ENCODE peak calls at places on chromosomes 4 and X, in five cellular contexts. One of them, this sample, is unnamed.
A peak's percentile ranks its signal among the peaks of the same experiment; 100 is the strongest.

GRCh38 chrX:131854586-131854985 is 168.5 kb upstream of the STK26 start:
- DNase-seq in A549: no peak
- DNase-seq in H1: no peak
- DNase-seq in HepG2: no peak
- DNase-seq in K562: peak; percentile 16
- DNase-seq in this sample: peak; percentile 20

GRCh38 chr4:31088600-31089230 is 368.5 kb downstream of the PCDH7 start:
- DNase-seq in A549: no peak
- DNase-seq in H1: no peak
- DNase-seq in HepG2: no peak
- DNase-seq in K562: peak; percentile 0
- DNase-seq in this sample: peak; percentile 85

GRCh38 chr4:56733352-56733751 is 52.3 kb upstream of the HOPX start:
- DNase-seq in A549: no peak
- DNase-seq in H1: no peak
- DNase-seq in HepG2: no peak
- DNase-seq in K562: no peak
- DNase-seq in this sample: no peak

GRCh38 chrX:91434351-91435168 is at the start of gene PABPC5:
- DNase-seq in A549: no peak
- DNase-seq in H1: peak; percentile 38
- DNase-seq in HepG2: no peak
- DNase-seq in K562: no peak
- DNase-seq in this sample: peak; percentile 9

GRCh38 chrX:11770320-11770719 is 12.3 kb downstream of the MSL3 start:
- DNase-seq in A549: peak; percentile 49
- DNase-seq in H1: no peak
- DNase-seq in HepG2: peak; percentile 23
- DNase-seq in K562: peak; percentile 70
- DNase-seq in this sample: peak; percentile 51

GRCh38 chr4:143386812-143387211 is 50.1 kb downstream of the GAB1 start:
- DNase-seq in A549: no peak
- DNase-seq in H1: no peak
- DNase-seq in HepG2: peak; percentile 40
- DNase-seq in K562: no peak
- DNase-seq in this sample: no peak

GRCh38 chrX:3244955-3245354 is 101.5 kb downstream of the MXRA5 start:
- DNase-seq in A549: no peak
- DNase-seq in H1: no peak
- DNase-seq in HepG2: no peak
- DNase-seq in K562: no peak
- DNase-seq in this sample: peak; percentile 8

GRCh38 chr4:133151301-133151680 is 2.2 kb downstream of the PCDH10 start:
- DNase-seq in A549: no peak
- DNase-seq in H1: no peak
- DNase-seq in HepG2: no peak
- DNase-seq in K562: no peak
- DNase-seq in this sample: peak; percentile 59

GRCh38 chr4:119493419-119493818 is 135.2 kb downstream of the PDE5A start:
- DNase-seq in A549: no peak
- DNase-seq in H1: no peak
- DNase-seq in HepG2: no peak
- DNase-seq in K562: no peak
- DNase-seq in this sample: no peak

GRCh38 chr4:157779084-157779483 is 393.7 kb downstream of the GASK1B start:
- DNase-seq in A549: no peak
- DNase-seq in H1: no peak
- DNase-seq in HepG2: no peak
- DNase-seq in K562: no peak
- DNase-seq in this sample: no peak

GRCh38 chr4:114658179-114658578 is 59.6 kb downstream of the UGT8 start:
- DNase-seq in A549: no peak
- DNase-seq in H1: no peak
- DNase-seq in HepG2: no peak
- DNase-seq in K562: no peak
- DNase-seq in this sample: no peak

GRCh38 chrX:52988985-52989917 is 30.9 kb upstream of the FAM156A start:
- DNase-seq in A549: no peak
- DNase-seq in H1: no peak
- DNase-seq in HepG2: no peak
- DNase-seq in K562: no peak
- DNase-seq in this sample: no peak

GRCh38 chrX:11944486-11944885 is 186.4 kb downstream of the MSL3 start:
- DNase-seq in A549: peak; percentile 11
- DNase-seq in H1: peak; percentile 33
- DNase-seq in HepG2: no peak
- DNase-seq in K562: peak; percentile 7
- DNase-seq in this sample: peak; percentile 15

GRCh38 chrX:2894885-2895292 is 34.2 kb downstream of the ARSD start:
- DNase-seq in A549: no peak
- DNase-seq in H1: no peak
- DNase-seq in HepG2: peak; percentile 37
- DNase-seq in K562: peak; percentile 29
- DNase-seq in this sample: no peak

GRCh38 chr4:125283702-125284279 is 31.0 kb upstream of the FAT4 start:
- DNase-seq in A549: no peak
- DNase-seq in H1: no peak
- DNase-seq in HepG2: peak; percentile 4
- DNase-seq in K562: peak; percentile 30
- DNase-seq in this sample: peak; percentile 54

GRCh38 chrX:119605398-119605738 is 856 bp downstream of the NKRF start:
- DNase-seq in A549: peak; percentile 28
- DNase-seq in H1: no peak
- DNase-seq in HepG2: peak; percentile 3
- DNase-seq in K562: peak; percentile 28
- DNase-seq in this sample: peak; percentile 1

GRCh38 chr4:6546681-6547447 is 28.1 kb upstream of the MAN2B2 start:
- DNase-seq in A549: peak; percentile 20
- DNase-seq in H1: peak; percentile 39
- DNase-seq in HepG2: peak; percentile 59
- DNase-seq in K562: peak; percentile 84
- DNase-seq in this sample: peak; percentile 44

GRCh38 chr4:101367201-101367600 is 19.9 kb upstream of the PPP3CA start:
- DNase-seq in A549: no peak
- DNase-seq in H1: no peak
- DNase-seq in HepG2: no peak
- DNase-seq in K562: no peak
- DNase-seq in this sample: no peak

GRCh38 chr4:13706716-13707115 is 79.2 kb upstream of the BOD1L1 start:
- DNase-seq in A549: no peak
- DNase-seq in H1: no peak
- DNase-seq in HepG2: no peak
- DNase-seq in K562: no peak
- DNase-seq in this sample: no peak

GRCh38 chrX:38293741-38294140 is 33.6 kb downstream of the RPGR start:
- DNase-seq in A549: no peak
- DNase-seq in H1: no peak
- DNase-seq in HepG2: no peak
- DNase-seq in K562: no peak
- DNase-seq in this sample: no peak

GRCh38 chrX:136907626-136908025 is 27.1 kb upstream of the RBMX start:
- DNase-seq in A549: no peak
- DNase-seq in H1: no peak
- DNase-seq in HepG2: no peak
- DNase-seq in K562: no peak
- DNase-seq in this sample: no peak

GRCh38 chr4:145937990-145938611 is 522 bp downstream of the ZNF827 start:
- DNase-seq in A549: no peak
- DNase-seq in H1: no peak
- DNase-seq in HepG2: no peak
- DNase-seq in K562: no peak
- DNase-seq in this sample: peak; percentile 51

GRCh38 chr4:120071192-120071795 is 4.6 kb upstream of the MAD2L1 start:
- DNase-seq in A549: peak; percentile 11
- DNase-seq in H1: no peak
- DNase-seq in HepG2: peak; percentile 43
- DNase-seq in K562: peak; percentile 79
- DNase-seq in this sample: peak; percentile 72

GRCh38 chr4:73133784-73134183 is 64.3 kb upstream of the COX18 start:
- DNase-seq in A549: no peak
- DNase-seq in H1: no peak
- DNase-seq in HepG2: no peak
- DNase-seq in K562: no peak
- DNase-seq in this sample: no peak

GRCh38 chr4:55336138-55337034 is 9.7 kb upstream of the SRD5A3 start:
- DNase-seq in A549: no peak
- DNase-seq in H1: no peak
- DNase-seq in HepG2: no peak
- DNase-seq in K562: peak; percentile 42
- DNase-seq in this sample: no peak

GRCh38 chr4:161926033-161926828 is 237.6 kb downstream of the FSTL5 start:
- DNase-seq in A549: no peak
- DNase-seq in H1: no peak
- DNase-seq in HepG2: no peak
- DNase-seq in K562: no peak
- DNase-seq in this sample: no peak

GRCh38 chr4:78379991-78380739 is 171.4 kb upstream of the ANXA3 start:
- DNase-seq in A549: no peak
- DNase-seq in H1: no peak
- DNase-seq in HepG2: no peak
- DNase-seq in K562: no peak
- DNase-seq in this sample: no peak

GRCh38 chrX:132068405-132068804 is 45.3 kb downstream of the STK26 start:
- DNase-seq in A549: no peak
- DNase-seq in H1: no peak
- DNase-seq in HepG2: no peak
- DNase-seq in K562: no peak
- DNase-seq in this sample: no peak

DNA sequence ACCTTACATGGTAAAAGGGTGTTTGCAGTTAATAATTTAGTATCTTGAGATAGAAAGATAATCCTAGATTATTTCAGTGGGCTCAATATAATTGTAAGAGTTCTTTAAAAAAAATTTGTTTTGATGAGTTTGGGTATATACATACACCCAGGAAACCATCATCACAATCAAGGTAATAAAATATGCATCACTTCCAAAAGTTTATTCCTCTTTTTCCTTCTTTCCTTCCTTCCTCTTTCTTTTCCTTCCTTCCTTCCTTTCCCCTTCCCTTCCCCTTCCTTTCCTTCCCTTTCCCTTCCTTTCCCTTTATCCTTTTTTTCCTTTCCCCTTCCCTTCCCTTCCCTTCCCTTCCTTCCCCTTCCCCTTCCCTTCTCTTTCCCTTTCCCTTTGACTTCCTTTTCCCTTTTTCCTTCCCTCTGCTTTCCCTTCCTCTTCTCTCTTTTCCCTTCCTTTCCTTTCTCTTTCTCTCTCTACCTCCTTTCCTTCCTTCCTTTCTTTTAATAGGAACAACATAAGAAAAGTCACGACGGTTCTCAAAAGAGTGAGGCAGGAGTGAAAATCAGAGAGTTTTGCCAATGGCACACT is 2050.1 kb upstream of the AGA start:
- DNase-seq in A549: no peak
- DNase-seq in H1: no peak
- DNase-seq in HepG2: no peak
- DNase-seq in K562: no peak
- DNase-seq in this sample: no peak
- TF ChIP-seq POLR2A in A549: no peak
- TF ChIP-seq POLR2A in H1: no peak
- TF ChIP-seq POLR2A in HepG2: no peak
- TF ChIP-seq POLR2A in K562: no peak
- TF ChIP-seq POLR2A in this sample: no peak

DNA sequence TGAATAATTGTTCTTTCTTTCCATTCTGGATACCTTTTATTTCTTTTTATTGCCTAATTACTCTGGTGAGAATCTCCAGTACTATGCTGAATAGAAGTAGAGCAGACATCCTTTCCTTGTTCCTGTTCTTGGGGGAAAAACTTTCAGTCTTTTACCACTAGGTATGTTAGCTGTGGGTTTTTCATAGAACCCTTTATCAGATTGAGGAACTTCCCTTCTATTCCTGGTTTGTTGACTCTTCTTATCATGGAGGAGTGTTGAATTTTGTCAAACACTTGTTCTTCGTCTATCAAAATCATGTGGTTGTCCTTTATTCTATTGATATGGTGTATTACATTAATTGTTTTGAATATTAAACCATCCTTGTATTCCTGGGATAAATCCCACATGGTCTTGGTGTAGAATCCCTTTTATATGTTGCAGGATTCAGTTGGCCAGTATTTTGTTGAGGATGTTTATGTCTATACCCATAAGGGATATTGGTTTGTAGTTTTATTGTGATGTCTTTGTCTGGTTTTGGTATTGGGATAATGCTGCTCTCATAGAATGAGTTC is 23.6 kb downstream of the SH3BP2 start:
- DNase-seq in A549: no peak
- DNase-seq in H1: no peak
- DNase-seq in HepG2: no peak
- DNase-seq in K562: no peak
- DNase-seq in this sample: no peak
- H3K27ac ChIP-seq in A549: no peak overlapping the region
- H3K27ac ChIP-seq in H1: no peak overlapping the region
- H3K27ac ChIP-seq in HepG2: no peak overlapping the region
- H3K27ac ChIP-seq in K562: no peak overlapping the region
- H3K27ac ChIP-seq in this sample: no peak overlapping the region

DNA sequence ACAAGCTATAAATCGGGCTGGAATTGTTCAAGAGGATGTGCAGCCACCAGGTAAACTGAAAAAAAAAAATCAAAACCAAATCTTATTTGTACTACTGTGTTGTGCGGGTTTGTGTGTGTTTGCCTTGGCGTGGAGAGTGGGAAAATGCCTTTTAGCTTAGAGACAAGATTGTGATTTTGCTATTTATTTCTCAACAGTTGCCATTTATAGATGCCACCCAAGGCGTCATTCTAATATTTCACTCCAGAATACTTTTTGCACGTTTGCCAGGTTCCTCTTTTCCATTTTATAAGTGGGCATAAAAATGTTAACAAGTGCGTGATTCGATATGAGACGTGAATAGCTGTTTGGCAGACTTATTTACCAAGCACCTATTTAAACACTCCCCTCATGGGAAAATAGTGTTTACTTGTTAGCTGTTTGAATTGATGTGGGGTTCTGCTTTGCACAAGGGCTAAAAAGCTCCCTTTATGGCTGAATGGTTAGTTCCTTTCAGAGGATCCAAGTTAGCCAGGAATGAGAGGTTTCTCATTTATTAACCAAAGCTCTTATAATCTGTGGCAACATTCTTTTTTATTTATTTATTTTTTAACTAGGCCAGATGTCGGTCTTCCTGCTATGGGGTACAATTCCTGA is 14.4 kb downstream of the SMIM20 start:
- DNase-seq in A549: no peak
- DNase-seq in H1: no peak
- DNase-seq in HepG2: no peak
- DNase-seq in K562: no peak
- DNase-seq in this sample: no peak
- TF ChIP-seq JUN in A549: no peak
- TF ChIP-seq JUN in H1: no peak
- TF ChIP-seq JUN in HepG2: no peak
- TF ChIP-seq JUN in K562: no peak
- TF ChIP-seq JUN in this sample: no peak

DNA sequence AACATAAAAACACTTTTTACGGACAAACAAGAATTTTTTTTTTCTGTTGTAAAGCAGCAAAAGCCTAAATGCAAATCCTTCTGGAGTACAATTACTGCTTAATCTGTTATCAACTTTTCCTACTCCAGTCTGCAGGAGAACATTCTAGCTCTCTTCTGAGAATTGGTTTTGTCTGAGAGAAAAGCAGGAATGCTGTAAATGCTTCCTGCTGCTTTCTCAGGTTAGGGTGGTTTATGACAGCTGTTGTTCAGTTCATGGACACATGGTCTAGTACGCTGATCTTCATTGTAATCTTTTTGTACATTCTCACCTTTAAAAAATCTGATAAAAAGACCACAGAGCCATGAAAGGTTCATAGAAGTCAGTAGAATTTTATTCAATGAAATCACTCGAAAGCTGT is 310.9 kb downstream of the CAMK2D start:
- DNase-seq in A549: no peak
- DNase-seq in H1: no peak
- DNase-seq in HepG2: no peak
- DNase-seq in K562: no peak
- DNase-seq in this sample: no peak
- TF ChIP-seq POLR2A in A549: no peak
- TF ChIP-seq POLR2A in H1: no peak
- TF ChIP-seq POLR2A in HepG2: no peak
- TF ChIP-seq POLR2A in K562: no peak
- TF ChIP-seq POLR2A in this sample: no peak

This sample was measured in endothelial cell of umbilical vein.